ENCODE peak calls at places on chromosomes 6 and 20, in nine cellular contexts. W is fibroblast of mammary gland, B is HepG2, V is HCT116, Y is neural crest cell, X is testis, O is ovary, F is Peyer's patch, C is GM13976. I is an unnamed sample.

GRCh38 chr6:12545837-12546658 is 170.5 kb upstream of the PHACTR1 start:
- DNase-seq in W (peak; percentile 43), B (no peak), V (peak; percentile 6), Y (no peak), X (no peak), O (no peak), F (no peak), C (no peak), I (no peak)

GRCh38 chr6:133953634-133954415 is 801 bp downstream of the TBPL1 start:
- DNase-seq in W (no peak), B (no peak), V (no peak), Y (peak; percentile 5), X (no peak), O (no peak), F (no peak), C (no peak), I (no peak)

GRCh38 chr6:166076625-166077024 is 91.0 kb downstream of the TBXT start:
- DNase-seq in W (no peak), B (no peak), V (no peak), Y (no peak), X (no peak), O (no peak), F (no peak), C (no peak), I (no peak)

GRCh38 chr6:170578909-170579308 is 5.5 kb downstream of the PDCD2 start:
- DNase-seq in W (no peak), B (no peak), V (no peak), Y (no peak), X (no peak), O (no peak), F (no peak), C (no peak), I (no peak)

GRCh38 chr6:4853349-4853748 is 77.1 kb downstream of the CDYL start:
- DNase-seq in W (no peak), B (no peak), V (no peak), Y (no peak), X (no peak), O (no peak), F (no peak), C (no peak), I (no peak)

GRCh38 chr6:43972179-43972914 is 154.9 kb downstream of the MRPL14 start:
- DNase-seq in W (peak; percentile 36), B (no peak), V (no peak), Y (no peak), X (no peak), O (no peak), F (peak; percentile 40), C (no peak), I (no peak)

GRCh38 chr20:34848597-34848996 is 23.1 kb upstream of the NCOA6 start:
- DNase-seq in W (no peak), B (no peak), V (no peak), Y (no peak), X (no peak), O (no peak), F (no peak), C (no peak), I (no peak)

GRCh38 chr6:165662671-165663282 is at the start of gene PDE10A:
- DNase-seq in W (no peak), B (no peak), V (no peak), Y (peak; percentile 66), X (no peak), O (no peak), F (no peak), C (peak; percentile 48), I (no peak)

GRCh38 chr6:89695667-89696066 is 57.1 kb upstream of the LYRM2 start:
- DNase-seq in W (no peak), B (no peak), V (no peak), Y (no peak), X (no peak), O (no peak), F (no peak), C (no peak), I (no peak)

GRCh38 chr20:50438986-50439407 is 71.2 kb upstream of the PTPN1 start:
- DNase-seq in W (peak; percentile 96), B (no peak), V (peak; percentile 81), Y (no peak), X (no peak), O (no peak), F (peak; percentile 37), C (no peak), I (no peak)

GRCh38 chr6:166940643-166941068 is 15.7 kb downstream of the RNASET2 start:
- DNase-seq in W (peak; percentile 46), B (no peak), V (peak; percentile 65), Y (no peak), X (no peak), O (no peak), F (no peak), C (peak; percentile 15), I (no peak)

GRCh38 chr20:36607586-36608387 is 2.2 kb downstream of the RAB5IF start:
- DNase-seq in W (no peak), B (peak; percentile 99), V (no peak), Y (no peak), X (no peak), O (no peak), F (no peak), C (no peak), I (no peak)

GRCh38 chr20:5041433-5041832 is 40.1 kb upstream of the SLC23A2 start:
- DNase-seq in W (peak; percentile 78), B (no peak), V (no peak), Y (peak; percentile 4), X (peak; percentile 56), O (no peak), F (no peak), C (no peak), I (peak; percentile 15)

GRCh38 chr6:107786179-107786578 is 37.9 kb downstream of the SCML4 start:
- DNase-seq in W (no peak), B (no peak), V (no peak), Y (no peak), X (no peak), O (no peak), F (no peak), C (no peak), I (no peak)

GRCh38 chr20:22905667-22906066 is 129.4 kb upstream of the SSTR4 start:
- DNase-seq in W (peak; percentile 89), B (no peak), V (no peak), Y (no peak), X (peak; percentile 58), O (peak; percentile 31), F (no peak), C (peak; percentile 37), I (peak; percentile 78)

GRCh38 chr6:139982652-139983051 is 608.2 kb upstream of the CITED2 start:
- DNase-seq in W (peak; percentile 87), B (no peak), V (no peak), Y (no peak), X (no peak), O (no peak), F (no peak), C (no peak), I (peak; percentile 65)

GRCh38 chr6:35919827-35920751 is 809 bp downstream of the SRPK1 start:
- DNase-seq in W (peak; percentile 62), B (peak; percentile 56), V (no peak), Y (peak; percentile 23), X (peak; percentile 24), O (no peak), F (peak; percentile 63), C (peak; percentile 43), I (peak; percentile 10)

GRCh38 chr6:83958250-83958685 is 75.3 kb upstream of the MRAP2 start:
- DNase-seq in W (peak; percentile 6), B (no peak), V (no peak), Y (no peak), X (no peak), O (no peak), F (no peak), C (no peak), I (no peak)

GRCh38 chr6:14286144-14286543 is 168.6 kb downstream of the CD83 start:
- DNase-seq in W (peak; percentile 90), B (no peak), V (peak; percentile 35), Y (no peak), X (no peak), O (peak; percentile 21), F (no peak), C (no peak), I (peak; percentile 68)

DNA sequence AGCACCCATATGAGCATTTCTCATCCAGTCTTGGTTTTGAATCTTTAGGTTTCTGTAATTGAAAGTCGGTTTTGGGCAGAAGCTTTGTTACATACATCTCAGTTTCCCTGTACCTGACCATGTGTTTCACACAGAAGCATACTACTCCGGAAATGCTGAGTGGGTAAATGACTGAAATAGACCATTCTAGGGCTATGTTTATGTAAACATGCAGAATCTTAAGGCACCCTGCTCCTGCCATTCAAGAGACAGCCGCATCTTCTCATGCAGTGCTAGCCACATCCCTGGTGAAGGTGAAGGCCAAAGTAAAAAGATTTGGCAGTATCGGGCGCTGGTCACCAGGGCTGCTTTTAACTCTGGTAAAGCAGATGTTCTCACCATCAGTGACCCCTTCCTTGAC is 171.3 kb downstream of the ISM1 start:
- DNase-seq in W (no peak), B (no peak), V (no peak), Y (no peak), X (no peak), O (no peak), F (no peak), C (no peak), I (no peak)
- TF ChIP-seq CTCF in W (no peak), B (no peak), V (no peak), Y (no peak), X (no peak), O (no peak), F (no peak), C (no peak), I (no peak)

DNA sequence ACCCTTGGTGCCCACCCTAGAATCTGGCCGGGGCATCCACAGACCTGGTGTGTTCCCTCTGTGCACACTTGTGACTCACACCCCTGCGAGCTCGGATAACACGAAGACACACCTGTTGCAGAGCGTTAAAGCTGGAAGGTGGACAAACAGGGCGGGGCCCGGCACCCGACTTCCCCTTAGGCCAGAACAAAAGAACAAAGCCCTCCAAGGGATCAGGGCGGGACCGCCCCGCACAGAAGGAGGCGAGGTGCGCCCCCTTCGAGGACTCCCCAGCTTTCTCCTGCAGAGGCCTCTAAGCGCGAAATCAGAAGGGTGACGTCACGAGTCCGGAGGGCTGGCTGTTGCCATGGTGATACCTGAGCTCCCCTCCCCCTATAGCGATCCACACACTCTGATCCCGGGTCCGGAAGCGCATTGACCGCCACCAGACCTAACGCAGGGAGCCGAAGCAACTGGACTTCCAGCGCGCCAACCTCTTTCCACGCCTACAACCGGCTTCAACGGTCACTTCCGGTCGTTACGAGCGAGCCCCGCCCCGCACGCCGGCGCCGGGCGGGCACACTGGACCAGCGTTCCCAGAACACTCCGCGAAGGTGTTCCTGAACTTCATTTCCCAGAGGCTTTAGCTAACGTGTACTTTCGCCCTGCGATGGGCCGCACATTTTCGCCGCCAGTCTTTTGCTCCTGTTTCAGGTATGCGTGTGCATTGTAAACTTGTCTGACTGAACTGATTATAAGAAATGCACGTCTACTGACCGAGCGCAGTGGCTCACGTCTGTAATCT is at the start of gene ZNF184:
- DNase-seq in W (peak; percentile 97), B (peak; percentile 99), V (peak; percentile 98), Y (peak; percentile 90), X (peak; percentile 97), O (peak; percentile 93), F (peak; percentile 98), C (peak; percentile 91), I (peak; percentile 95)
- TF ChIP-seq CTCF in W (no peak), B (peak; percentile 54), V (no peak), Y (no peak), X (no peak), O (peak; percentile 19), F (peak; percentile 22), C (no peak), I (no peak)

GRCh38 chr20:41017448-41018042 is 11.1 kb upstream of the TOP1 start:
- DNase-seq in W (no peak), B (peak; percentile 34), V (no peak), Y (no peak), X (no peak), O (no peak), F (no peak), C (no peak), I (no peak)
- TF ChIP-seq CTCF in W (no peak), B (peak; percentile 18), V (no peak), Y (no peak), X (no peak), O (no peak), F (peak; percentile 4), C (no peak), I (no peak)

GRCh38 chr20:48877299-48877698 is 44.2 kb upstream of the ARFGEF2 start:
- DNase-seq in W (no peak), B (no peak), V (no peak), Y (no peak), X (peak; percentile 61), O (no peak), F (no peak), C (no peak), I (no peak)
- TF ChIP-seq CTCF in W (no peak), B (no peak), V (no peak), Y (no peak), X (no peak), O (no peak), F (peak; percentile 47), C (no peak), I (no peak)